ENCODE peak calls at places on chromosomes 11 and 22, in seven cellular contexts. S is HCT116, M is A549, W is IMR-90, N is GM12878, G is HepG2, U is K562. I is an unnamed sample.

GRCh38 chr11:45560935-45561330 is 104.5 kb downstream of the CHST1 start:
- DNase-seq in S (no peak), M (no peak), W (no peak), N (no peak), G (no peak), U (no peak), I (peak)

GRCh38 chr11:118202599-118203422 is 22.0 kb downstream of the JAML start:
- DNase-seq in S (no peak), M (no peak), W (no peak), N (no peak), G (peak), U (no peak), I (no peak)

GRCh38 chr11:68213135-68213515 is at the start of gene KMT5B:
- DNase-seq in S (peak), M (no peak), W (peak), N (no peak), G (no peak), U (peak), I (peak)

GRCh38 chr11:71129624-71130023 is 122.8 kb downstream of the SHANK2 start:
- DNase-seq in S (no peak), M (no peak), W (no peak), N (no peak), G (no peak), U (no peak), I (no peak)

GRCh38 chr11:44853674-44854073 is 97.0 kb downstream of the TP53I11 start:
- DNase-seq in S (no peak), M (no peak), W (no peak), N (no peak), G (no peak), U (no peak), I (no peak)

GRCh38 chr22:49402169-49402568 is 425.5 kb downstream of the BRD1 start:
- DNase-seq in S (no peak), M (no peak), W (no peak), N (no peak), G (no peak), U (no peak), I (no peak)

GRCh38 chr11:44893250-44894216 is 57.1 kb downstream of the TP53I11 start:
- DNase-seq in S (no peak), M (no peak), W (no peak), N (no peak), G (no peak), U (no peak), I (peak)

GRCh38 chr11:100888836-100889235 is 201.7 kb downstream of the ARHGAP42 start:
- DNase-seq in S (no peak), M (no peak), W (no peak), N (no peak), G (no peak), U (no peak), I (no peak)

GRCh38 chr11:105040703-105041102 is 4.4 kb downstream of the CARD16 start:
- DNase-seq in S (no peak), M (no peak), W (no peak), N (no peak), G (no peak), U (no peak), I (no peak)

GRCh38 chr22:32281092-32281491 is 25.9 kb upstream of the SLC5A4 start:
- DNase-seq in S (no peak), M (peak), W (no peak), N (no peak), G (no peak), U (no peak), I (no peak)

GRCh38 chr11:75763846-75764245 is 4.7 kb upstream of the DGAT2 start:
- DNase-seq in S (no peak), M (no peak), W (no peak), N (no peak), G (no peak), U (no peak), I (no peak)

GRCh38 chr11:86726118-86726748 is 53.8 kb upstream of the ME3 start:
- DNase-seq in S (peak), M (no peak), W (peak), N (no peak), G (no peak), U (no peak), I (no peak)

GRCh38 chr11:133536198-133536597 is 3.9 kb upstream of the OPCML start:
- DNase-seq in S (no peak), M (no peak), W (no peak), N (no peak), G (no peak), U (no peak), I (no peak)

GRCh38 chr22:25702046-25702445 is 39.9 kb upstream of the MYO18B start:
- DNase-seq in S (no peak), M (no peak), W (peak), N (no peak), G (peak), U (no peak), I (peak)
- TF ChIP-seq RAD21 in S (peak), M (peak), W (peak), N (peak), G (no peak), U (peak), I (peak)

GRCh38 chr11:34105957-34106504 is 602 bp downstream of the NAT10 start:
- DNase-seq in S (no peak), M (peak), W (peak), N (no peak), G (peak), U (peak), I (peak)
- TF ChIP-seq RAD21 in S (no peak), M (no peak), W (no peak), N (no peak), G (no peak), U (no peak), I (no peak)

DNA sequence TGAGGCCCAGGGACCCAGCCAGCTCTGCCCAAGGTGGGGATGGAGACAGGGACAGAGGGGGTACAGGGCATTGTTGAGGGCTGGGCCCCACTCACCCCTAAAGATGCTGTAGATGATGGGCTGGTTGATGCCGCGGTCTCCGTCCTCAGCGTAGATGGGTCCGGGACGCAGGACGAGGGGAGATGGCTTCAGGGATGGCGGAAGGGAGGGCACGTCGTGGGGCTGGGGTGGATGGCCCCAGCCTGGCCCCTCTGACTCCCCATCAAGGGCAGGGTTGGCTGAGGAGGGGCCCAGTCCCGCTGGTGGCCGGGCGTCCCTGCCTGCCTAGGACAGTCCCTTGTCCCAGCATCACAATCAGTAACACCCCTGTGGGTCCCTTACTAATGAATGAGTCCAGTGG is 4.5 kb upstream of the IRF7 start:
- DNase-seq in S (no peak), M (no peak), W (no peak), N (no peak), G (no peak), U (no peak), I (no peak)
- TF ChIP-seq RAD21 in S (no peak), M (no peak), W (no peak), N (no peak), G (no peak), U (no peak), I (no peak)

GRCh38 chr22:30017375-30017774 is 62.9 kb upstream of the HORMAD2 start:
- DNase-seq in S (no peak), M (no peak), W (peak), N (no peak), G (no peak), U (no peak), I (no peak)

GRCh38 chr22:30016596-30016995 is 63.7 kb upstream of the HORMAD2 start:
- DNase-seq in S (no peak), M (no peak), W (peak), N (no peak), G (no peak), U (no peak), I (no peak)

GRCh38 chr22:30014244-30014643 is 66.0 kb upstream of the HORMAD2 start:
- DNase-seq in S (no peak), M (no peak), W (no peak), N (no peak), G (no peak), U (peak), I (no peak)

GRCh38 chr22:30015229-30015797 is 65.0 kb upstream of the HORMAD2 start:
- DNase-seq in S (no peak), M (no peak), W (peak), N (no peak), G (no peak), U (no peak), I (no peak)

DNA sequence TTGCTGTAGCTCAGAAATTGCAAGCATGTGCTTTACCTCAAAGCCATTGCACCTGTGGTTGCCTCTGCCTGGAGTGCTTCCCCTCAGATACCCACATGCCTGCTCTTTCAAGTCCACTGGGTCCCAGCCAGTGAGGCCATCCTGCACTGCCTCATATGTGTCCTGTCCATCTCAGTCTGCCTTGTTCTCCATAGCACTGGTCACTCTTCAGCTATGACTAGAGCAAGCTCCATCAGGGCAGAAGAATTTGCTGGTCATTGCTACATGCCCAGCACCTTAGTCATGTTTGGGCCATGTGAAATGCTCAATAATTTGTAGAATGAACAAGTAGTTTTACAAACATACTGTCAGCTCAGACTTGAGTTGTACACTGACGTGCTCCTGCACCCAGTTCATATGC is 64.4 kb upstream of the HORMAD2 start:
- DNase-seq in S (no peak), M (no peak), W (peak), N (no peak), G (no peak), U (no peak), I (no peak)
- TF ChIP-seq RAD21 in S (no peak), M (no peak), W (no peak), N (no peak), G (no peak), U (no peak), I (no peak)

DNA sequence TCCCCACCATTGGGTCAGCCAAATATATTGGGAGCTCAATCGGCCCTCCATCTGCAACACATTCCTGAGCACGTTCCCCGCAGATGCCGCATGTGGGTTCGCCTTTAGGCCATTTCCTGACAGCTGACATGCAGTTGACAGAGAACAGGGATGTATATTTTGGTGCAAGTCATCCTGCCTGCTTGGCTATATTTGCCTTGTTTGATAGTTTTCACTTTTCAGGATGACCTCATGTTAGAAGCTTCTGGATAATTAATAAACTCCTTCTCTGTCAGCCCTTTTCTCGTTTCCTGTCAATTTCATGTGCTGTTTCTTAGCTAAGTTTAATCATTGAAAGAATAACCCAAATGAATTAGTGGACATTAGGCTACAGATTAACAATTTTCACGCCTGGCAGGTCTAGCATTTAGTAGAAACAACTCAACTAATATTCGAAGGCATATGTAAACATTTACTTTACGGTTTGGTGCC is 105.7 kb upstream of the SLC5A12 start:
- DNase-seq in S (no peak), M (no peak), W (peak), N (no peak), G (no peak), U (no peak), I (no peak)
- TF ChIP-seq RAD21 in S (no peak), M (no peak), W (no peak), N (no peak), G (no peak), U (no peak), I (no peak)

GRCh38 chr11:119205080-119205479 is 1.1 kb upstream of the CBL start:
- DNase-seq in S (no peak), M (no peak), W (no peak), N (no peak), G (no peak), U (peak), I (no peak)
- TF ChIP-seq RAD21 in S (no peak), M (no peak), W (no peak), N (no peak), G (no peak), U (no peak), I (no peak)

GRCh38 chr11:63369971-63370588 is 495 bp downstream of the SLC22A9 start:
- DNase-seq in S (no peak), M (no peak), W (no peak), N (no peak), G (no peak), U (no peak), I (no peak)

GRCh38 chr11:63371396-63371795 is 1.8 kb downstream of the SLC22A9 start:
- DNase-seq in S (no peak), M (no peak), W (no peak), N (no peak), G (no peak), U (no peak), I (no peak)

GRCh38 chr11:63369165-63369970 is at the start of gene SLC22A9:
- DNase-seq in S (no peak), M (no peak), W (no peak), N (no peak), G (peak), U (no peak), I (no peak)
- TF ChIP-seq RAD21 in S (no peak), M (no peak), W (no peak), N (no peak), G (no peak), U (no peak), I (no peak)